ENCODE peak calls at places on chromosomes 11 and 22, in six cellular contexts. J, E, G, D, A and M are unnamed samples.
A peak's percentile ranks its signal among the peaks of the same experiment; 100 is the strongest.

GRCh38 chr22:44574581-44575343 is 76.7 kb upstream of the RTL6 start:
- DNase-seq in J (no peak), E (no peak), G (no peak), D (no peak), A (no peak), M (no peak)

GRCh38 chr11:74641289-74641688 is 48.9 kb downstream of the POLD3 start:
- DNase-seq in J (no peak), E (no peak), G (no peak), D (no peak), A (no peak), M (no peak)

GRCh38 chr22:40414838-40415505 is 44.6 kb downstream of the SGSM3 start:
- DNase-seq in J (no peak), E (no peak), G (no peak), D (no peak), A (no peak), M (no peak)

GRCh38 chr11:111376453-111376871 is 2.6 kb downstream of the POU2AF1 start:
- DNase-seq in J (no peak), E (no peak), G (no peak), D (no peak), A (no peak), M (no peak)

GRCh38 chr11:19447150-19447566 is 206.4 kb upstream of the E2F8 start:
- DNase-seq in J (no peak), E (no peak), G (no peak), D (no peak), A (no peak), M (no peak)

GRCh38 chr11:58289266-58289665 is 21.2 kb upstream of the OR10W1 start:
- DNase-seq in J (no peak), E (no peak), G (no peak), D (no peak), A (no peak), M (no peak)

GRCh38 chr22:39097098-39098020 is at the start of gene APOBEC3H:
- DNase-seq in J (no peak), E (no peak), G (no peak), D (peak; percentile 57), A (no peak), M (no peak)

GRCh38 chr11:2801711-2802388 is 83.7 kb downstream of the CDKN1C start:
- DNase-seq in J (no peak), E (no peak), G (no peak), D (no peak), A (no peak), M (no peak)

GRCh38 chr11:59191095-59191494 is 19.2 kb downstream of the DTX4 start:
- DNase-seq in J (no peak), E (no peak), G (no peak), D (no peak), A (no peak), M (no peak)

GRCh38 chr11:99795999-99796398 is 775.2 kb downstream of the CNTN5 start:
- DNase-seq in J (no peak), E (no peak), G (no peak), D (no peak), A (no peak), M (no peak)

GRCh38 chr22:39960791-39961746 is 872 bp downstream of the TMA7B start:
- DNase-seq in J (peak; percentile 38), E (peak; percentile 89), G (peak; percentile 55), D (peak; percentile 60), A (no peak), M (no peak)

GRCh38 chr22:43883012-43883661 is 8.7 kb downstream of the PNPLA5 start:
- DNase-seq in J (no peak), E (peak; percentile 26), G (peak; percentile 76), D (peak; percentile 72), A (peak; percentile 20), M (peak; percentile 23)

GRCh38 chr11:37689951-37690350 is 1091.9 kb upstream of the RAG2 start:
- DNase-seq in J (no peak), E (no peak), G (no peak), D (no peak), A (no peak), M (no peak)

GRCh38 chr11:6695377-6695776 is 12.2 kb upstream of the MRPL17 start:
- DNase-seq in J (no peak), E (no peak), G (peak; percentile 17), D (no peak), A (peak; percentile 90), M (no peak)

GRCh38 chr11:111631666-111632039 is 29.4 kb downstream of the SIK2 start:
- DNase-seq in J (no peak), E (peak; percentile 21), G (peak; percentile 55), D (no peak), A (no peak), M (no peak)

GRCh38 chr11:3958301-3958700 is 102.8 kb downstream of the STIM1 start:
- DNase-seq in J (no peak), E (no peak), G (no peak), D (no peak), A (no peak), M (no peak)

GRCh38 chr11:6986487-6986886 is 33.7 kb downstream of the ZNF214 start:
- DNase-seq in J (no peak), E (no peak), G (no peak), D (no peak), A (no peak), M (no peak)

GRCh38 chr11:85626496-85626895 is 648 bp downstream of the DLG2 start:
- DNase-seq in J (no peak), E (no peak), G (no peak), D (no peak), A (no peak), M (no peak)

GRCh38 chr22:49413551-49413950 is 414.1 kb downstream of the BRD1 start:
- DNase-seq in J (no peak), E (no peak), G (no peak), D (no peak), A (no peak), M (no peak)

GRCh38 chr22:36644333-36644757 is 59.2 kb downstream of the CACNG2 start:
- DNase-seq in J (no peak), E (peak; percentile 59), G (peak; percentile 81), D (peak; percentile 32), A (peak; percentile 66), M (no peak)